ENCODE peak calls at places on chromosomes 4 and X, in ten cellular contexts. N is PC-9; M is AG04450; D is suprapubic skin; O is stromal cell of bone marrow; L is stimulated activated naive CD8-positive, alpha-beta T cell treated with anti-CD3 and anti-CD28 coated beads, Interleukin-15, Interleukin-2, amounts not matched to agents 100 U/mL and 50 U/mL, for 24 hours; E is C1 segment of cervical spinal cord; C is islet precursor cell; A is RPMI7951; S is stomach. X is an unnamed sample.

GRCh38 chr4:82889287-82889686 is 1.7 kb downstream of the SEC31A start:
- DNase-seq in N (no peak), M (no peak), D (no peak), O (no peak), L (no peak), E (no peak), C (no peak), A (no peak), S (no peak), X (no peak)

GRCh38 chr4:94084155-94084554 is 123.5 kb upstream of the SMARCAD1 start:
- DNase-seq in N (no peak), M (no peak), D (no peak), O (no peak), L (no peak), E (no peak), C (peak), A (no peak), S (no peak), X (no peak)

GRCh38 chrX:13742397-13743176 is 8.0 kb downstream of the OFD1 start:
- DNase-seq in N (no peak), M (no peak), D (no peak), O (no peak), L (peak), E (no peak), C (no peak), A (no peak), S (no peak), X (peak)

GRCh38 chrX:55144697-55145096 is 55.9 kb downstream of the PAGE2 start:
- DNase-seq in N (no peak), M (no peak), D (no peak), O (no peak), L (no peak), E (no peak), C (no peak), A (no peak), S (no peak), X (no peak)

GRCh38 chr4:112531146-112531545 is 15.2 kb upstream of the NEUROG2 start:
- DNase-seq in N (no peak), M (no peak), D (no peak), O (no peak), L (no peak), E (no peak), C (no peak), A (no peak), S (no peak), X (no peak)

GRCh38 chr4:113355550-113356371 is 306.3 kb downstream of the ANK2 start:
- DNase-seq in N (peak), M (peak), D (no peak), O (peak), L (peak), E (no peak), C (peak), A (peak), S (no peak), X (peak)

GRCh38 chr4:7428261-7429068 is 6.3 kb downstream of the PSAPL1 start:
- DNase-seq in N (no peak), M (no peak), D (peak), O (no peak), L (no peak), E (no peak), C (peak), A (no peak), S (peak), X (no peak)

GRCh38 chr4:185039508-185040273 is 21.4 kb downstream of the HELT start:
- DNase-seq in N (peak), M (peak), D (no peak), O (peak), L (peak), E (no peak), C (no peak), A (peak), S (peak), X (peak)

GRCh38 chrX:119539872-119540271 is 25.3 kb downstream of the STEEP1 start:
- DNase-seq in N (no peak), M (no peak), D (no peak), O (no peak), L (peak), E (no peak), C (peak), A (no peak), S (no peak), X (peak)

GRCh38 chr4:2243682-2244380 is 1.9 kb upstream of the HAUS3 start:
- DNase-seq in N (no peak), M (no peak), D (peak), O (peak), L (no peak), E (no peak), C (peak), A (peak), S (peak), X (peak)

GRCh38 chrX:7088968-7089615 is 58.4 kb upstream of the STS start:
- DNase-seq in N (no peak), M (no peak), D (no peak), O (no peak), L (peak), E (no peak), C (no peak), A (no peak), S (no peak), X (peak)

GRCh38 chrX:19823031-19823430 is 64.4 kb downstream of the SH3KBP1 start:
- DNase-seq in N (no peak), M (no peak), D (no peak), O (no peak), L (no peak), E (no peak), C (no peak), A (no peak), S (no peak), X (no peak)

GRCh38 chrX:68307767-68308166 is 125.5 kb downstream of the OPHN1 start:
- DNase-seq in N (peak), M (peak), D (no peak), O (peak), L (no peak), E (no peak), C (no peak), A (peak), S (no peak), X (no peak)

GRCh38 chr4:117135634-117136354 is 50.4 kb upstream of the TRAM1L1 start:
- DNase-seq in N (peak), M (no peak), D (no peak), O (no peak), L (no peak), E (no peak), C (peak), A (peak), S (no peak), X (no peak)

GRCh38 chr4:168766537-168767316 is 243.3 kb downstream of the CBR4 start:
- DNase-seq in N (peak), M (no peak), D (no peak), O (peak), L (no peak), E (no peak), C (no peak), A (peak), S (no peak), X (no peak)